ENCODE peak calls at places on chromosomes 11 and 22, in six cellular contexts. L is choroid plexus epithelial cell, B is NB4, C is fibroblast of lung, H is esophagus squamous epithelium, E is mesendoderm. R is an unnamed sample.

GRCh38 chr11:133896642-133897330 is 51.5 kb upstream of the SPATA19 start:
- DNase-seq in L (no peak), B (no peak), E (no peak), H (no peak), C (no peak), R (no peak)

GRCh38 chr11:75924966-75925784 is 110.2 kb downstream of the UVRAG start:
- DNase-seq in L (no peak), H (no peak), B (no peak), C (peak), E (no peak), R (peak)

GRCh38 chr11:77046060-77046501 is 11.9 kb downstream of the B3GNT6 start:
- DNase-seq in H (no peak), C (no peak), E (peak), L (peak), B (peak), R (peak)

GRCh38 chr11:14384338-14384737 is 25.4 kb upstream of the RRAS2 start:
- DNase-seq in C (peak), B (no peak), L (peak), H (no peak), E (no peak), R (peak)

GRCh38 chr11:14093065-14093464 is 130.5 kb downstream of the SPON1 start:
- DNase-seq in C (no peak), L (no peak), H (no peak), E (no peak), B (no peak), R (no peak)

GRCh38 chr22:32310777-32311176 is 46.9 kb upstream of the RFPL3 start:
- DNase-seq in H (no peak), B (no peak), E (no peak), C (no peak), L (no peak), R (no peak)

GRCh38 chr11:106344392-106344791 is 266.9 kb downstream of the AASDHPPT start:
- DNase-seq in L (peak), B (no peak), E (no peak), C (peak), H (no peak), R (peak)

GRCh38 chr22:47918276-47918928 is 1156.0 kb downstream of the TBC1D22A start:
- DNase-seq in H (no peak), B (no peak), L (no peak), C (no peak), E (no peak), R (no peak)

GRCh38 chr22:19518568-19519030 is 5.6 kb downstream of the CLDN5 start:
- DNase-seq in H (no peak), C (no peak), B (no peak), L (no peak), E (no peak), R (no peak)

GRCh38 chr11:75733346-75734107 is 15.9 kb downstream of the MOGAT2 start:
- DNase-seq in C (peak), L (no peak), B (no peak), E (no peak), H (no peak), R (no peak)

GRCh38 chr11:130452171-130452570 is 3.7 kb downstream of the ADAMTS15 start:
- DNase-seq in B (no peak), E (no peak), H (no peak), C (no peak), L (no peak), R (no peak)

GRCh38 chr11:18731949-18732821 is 6.2 kb upstream of the IGSF22 start:
- DNase-seq in L (peak), C (peak), H (no peak), B (peak), E (peak), R (peak)

GRCh38 chr22:35150163-35151107 is 84.5 kb downstream of the ISX start:
- DNase-seq in C (peak), B (peak), H (no peak), E (peak), L (peak), R (peak)

DNA sequence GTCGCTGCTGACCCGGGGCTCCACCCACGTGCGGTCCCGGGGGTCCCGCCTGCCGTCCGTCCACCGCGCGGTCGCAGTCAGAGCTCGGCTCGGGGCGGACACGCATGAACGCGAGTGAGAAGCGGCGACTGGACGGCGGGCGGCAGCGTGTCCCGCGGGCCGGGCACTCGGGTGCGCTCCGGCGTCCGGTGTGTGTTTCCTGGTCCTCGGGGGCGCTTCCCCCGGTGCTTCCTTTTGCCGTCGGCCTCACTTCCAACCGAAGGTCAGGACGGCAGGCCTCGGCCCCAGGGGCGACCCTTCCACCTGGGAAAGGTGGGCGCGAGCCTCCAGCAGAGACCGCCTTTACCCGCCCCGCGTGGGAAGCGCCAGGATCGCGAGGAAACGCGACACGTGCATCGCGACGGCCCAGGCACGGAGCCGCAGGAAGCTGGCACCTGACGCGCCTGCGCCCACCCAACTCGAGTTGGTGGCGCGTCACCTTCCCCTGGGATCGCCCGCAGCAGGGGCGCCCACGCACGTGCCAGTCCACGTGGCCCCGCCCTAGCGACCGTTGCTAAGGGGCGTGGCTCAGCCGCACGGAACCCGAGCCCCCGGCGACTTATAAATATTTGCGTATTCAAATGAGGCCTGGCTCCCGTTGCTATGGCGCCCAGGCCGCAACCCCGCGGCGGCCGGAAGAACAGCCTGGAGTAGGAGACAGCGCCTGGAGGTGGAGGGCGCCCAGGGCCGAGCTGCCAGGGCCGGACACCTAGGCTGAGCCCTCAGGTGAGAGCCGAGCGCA is at the start of gene LRRC56:
- DNase-seq in E (peak), B (peak), H (peak), C (peak), L (peak), R (peak)
- H3K4me3 ChIP-seq in E (no peak), B (peak), H (peak), C (peak), L (peak), R (peak)

DNA sequence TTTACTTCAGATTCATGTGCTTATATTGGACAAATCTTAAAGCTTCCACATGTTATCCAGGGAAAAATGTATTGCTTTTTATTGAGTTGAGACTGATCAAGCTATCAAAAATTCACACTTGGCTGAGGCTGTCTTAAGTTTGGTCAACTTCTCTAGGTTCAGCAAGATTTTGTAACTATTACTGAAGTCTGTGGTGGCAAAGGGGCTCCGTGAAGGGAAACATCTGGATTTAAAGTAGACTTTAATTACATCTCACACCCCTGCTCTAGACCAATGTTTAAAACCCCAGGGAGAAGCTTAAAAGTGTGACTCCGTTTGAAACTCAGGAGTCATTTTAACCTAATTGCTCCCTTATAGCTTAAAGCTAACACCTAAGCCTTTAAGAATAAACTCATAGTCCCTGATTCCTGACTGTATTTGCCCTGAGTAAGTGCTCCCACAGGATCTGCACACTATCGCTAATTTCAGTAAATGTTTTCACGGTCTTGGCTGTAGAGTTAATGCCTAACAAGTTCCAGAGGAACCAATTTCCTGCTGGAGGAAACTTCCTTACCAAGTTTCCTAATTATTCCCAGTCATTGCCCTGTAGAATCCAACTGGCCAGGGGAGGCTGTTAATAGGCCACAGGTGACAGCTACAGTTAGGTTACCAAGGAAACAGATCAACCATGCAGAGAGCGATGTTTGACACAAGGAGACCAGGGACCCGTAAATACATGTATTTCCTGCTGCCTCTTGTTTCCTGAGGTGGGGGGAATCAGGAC is 40.5 kb downstream of the OR10A6 start:
- DNase-seq in E (peak), H (no peak), B (no peak), C (no peak), L (no peak), R (no peak)
- H3K4me3 ChIP-seq in E (no peak), H (no peak), B (no peak), C (no peak), L (no peak), R (no peak)

DNA sequence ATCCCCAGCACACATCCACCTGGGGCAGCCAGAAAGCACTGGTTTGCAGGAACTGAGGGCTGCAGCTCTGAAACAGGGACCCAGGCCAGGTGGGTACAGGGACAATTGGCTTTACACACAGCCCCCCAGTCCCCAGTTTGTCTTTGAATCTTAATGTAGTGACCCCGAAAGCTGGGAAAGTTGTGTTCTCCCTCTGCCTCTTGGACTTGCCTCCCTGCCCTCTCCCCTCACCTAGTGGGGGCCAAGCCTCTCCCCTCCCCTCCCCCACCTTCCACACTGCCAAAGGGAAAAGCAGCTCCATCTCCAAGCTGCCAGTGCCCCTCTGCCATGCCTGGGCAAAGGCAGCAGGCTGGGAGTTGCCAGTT is 2.6 kb upstream of the CLCF1 start:
- DNase-seq in B (no peak), E (no peak), H (no peak), C (no peak), L (no peak), R (no peak)
- H3K4me3 ChIP-seq in B (no peak), E (no peak), H (no peak), C (no peak), L (no peak), R (no peak)

GRCh38 chr22:37714634-37715033 is 17.8 kb downstream of the TRIOBP start:
- DNase-seq in B (no peak), L (no peak), E (no peak), H (no peak), C (no peak), R (no peak)

GRCh38 chr22:37716708-37717107 is 19.9 kb downstream of the TRIOBP start:
- DNase-seq in L (peak), B (peak), H (no peak), E (no peak), C (no peak), R (peak)

GRCh38 chr22:37711490-37711889 is 14.6 kb downstream of the TRIOBP start:
- DNase-seq in H (no peak), C (no peak), B (no peak), E (no peak), L (no peak), R (no peak)

GRCh38 chr22:37715760-37716159 is 18.9 kb downstream of the TRIOBP start:
- DNase-seq in L (no peak), E (no peak), B (no peak), H (no peak), C (no peak), R (no peak)

GRCh38 chr22:37713761-37714160 is 16.9 kb downstream of the TRIOBP start:
- DNase-seq in H (no peak), L (no peak), C (no peak), B (no peak), E (no peak), R (no peak)
- H3K4me3 ChIP-seq in H (no peak), L (no peak), C (no peak), B (no peak), E (no peak), R (no peak)

GRCh38 chr11:10352911-10353550 is 48.2 kb downstream of the ADM start:
- DNase-seq in C (no peak), B (no peak), H (no peak), L (no peak), E (no peak), R (no peak)
- H3K4me3 ChIP-seq in C (no peak), B (no peak), H (no peak), L (no peak), E (no peak), R (no peak)

DNA sequence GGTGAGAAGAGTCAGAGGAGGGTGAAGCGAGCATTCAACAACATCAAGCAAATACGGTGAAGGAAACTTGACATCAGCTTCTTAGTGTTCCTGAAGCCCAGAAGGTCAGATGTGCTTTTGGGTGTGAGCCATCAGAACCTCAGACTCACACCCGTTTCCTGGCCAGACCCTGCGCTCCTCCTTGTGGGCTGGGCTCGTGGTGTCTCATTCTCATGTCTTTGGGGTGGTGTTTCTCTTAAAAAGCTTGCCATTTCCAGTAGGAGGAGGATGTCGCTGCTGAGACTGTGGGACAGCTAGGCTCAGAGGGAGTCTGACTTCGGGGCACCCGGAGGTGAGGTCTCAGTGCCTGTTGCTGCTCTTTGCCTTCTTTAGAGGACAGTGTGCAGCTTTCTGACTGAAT is 24.2 kb downstream of the PPFIBP2 start:
- DNase-seq in C (no peak), B (no peak), E (no peak), H (no peak), L (no peak), R (no peak)
- H3K4me3 ChIP-seq in C (no peak), B (no peak), E (no peak), H (no peak), L (no peak), R (no peak)

GRCh38 chr22:39469681-39470461 is 13.1 kb downstream of the MGAT3 start:
- DNase-seq in E (no peak), H (no peak), C (no peak), B (no peak), L (no peak), R (no peak)
- H3K4me3 ChIP-seq in E (no peak), H (no peak), C (no peak), B (no peak), L (no peak), R (no peak)

DNA sequence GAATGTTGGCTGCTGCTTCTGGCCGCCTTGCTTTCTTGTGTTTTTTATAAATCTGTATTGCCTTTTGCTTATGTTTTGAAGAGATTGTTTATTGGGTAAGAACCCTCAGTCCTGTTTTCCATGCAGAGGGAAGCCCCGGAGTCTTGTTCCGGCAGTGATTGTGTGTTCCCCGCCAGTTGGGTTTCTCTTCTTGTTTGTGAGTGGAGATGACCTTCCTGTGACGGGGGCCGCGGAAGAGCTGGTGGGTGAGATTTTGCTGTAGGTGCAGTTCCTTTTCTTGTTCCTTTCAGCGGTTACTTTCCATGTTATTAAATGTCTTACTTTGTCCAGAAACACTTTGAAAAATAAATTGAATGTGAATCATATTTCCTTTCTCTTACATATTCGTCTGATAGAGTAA is 8.3 kb downstream of the TBC1D22A start:
- DNase-seq in H (no peak), C (no peak), B (no peak), L (no peak), E (no peak), R (no peak)
- H3K4me3 ChIP-seq in H (no peak), C (no peak), B (no peak), L (no peak), E (no peak), R (no peak)

GRCh38 chr22:37623075-37624016 is 14.7 kb downstream of the GGA1 start:
- DNase-seq in C (no peak), B (peak), L (peak), E (peak), H (no peak), R (peak)
- H3K4me3 ChIP-seq in C (no peak), B (no peak), L (no peak), E (no peak), H (no peak), R (no peak)

GRCh38 chr11:46407635-46408034 is 16.1 kb upstream of the CHRM4 start:
- DNase-seq in B (no peak), L (no peak), H (no peak), C (no peak), E (peak), R (no peak)
- H3K4me3 ChIP-seq in B (no peak), L (no peak), H (no peak), C (no peak), E (no peak), R (no peak)